ENCODE peak calls at places on chromosomes 5 and 9, in eight cellular contexts. K, F, J, I, P, E, A and Y are unnamed samples.
A peak's percentile ranks its signal among the peaks of the same experiment; 100 is the strongest.

GRCh38 chr5:181188700-181189362 is 16.2 kb downstream of the TRIM7 start:
- DNase-seq in K (peak; percentile 80), F (peak; percentile 82), J (peak; percentile 87), I (peak; percentile 66), P (no peak), E (no peak), A (peak; percentile 93), Y (peak; percentile 90)

GRCh38 chr5:43195670-43196265 is 3.7 kb downstream of the NIM1K start:
- DNase-seq in K (no peak), F (no peak), J (no peak), I (no peak), P (no peak), E (no peak), A (no peak), Y (no peak)

GRCh38 chr5:18745988-18746615 is 1111.8 kb downstream of the TAF11L14 start:
- DNase-seq in K (peak; percentile 88), F (no peak), J (no peak), I (no peak), P (peak; percentile 8), E (no peak), A (peak; percentile 79), Y (no peak)

GRCh38 chr9:130053504-130054427 is at the start of gene GPR107:
- DNase-seq in K (peak; percentile 61), F (peak; percentile 72), J (peak; percentile 74), I (peak; percentile 89), P (peak; percentile 48), E (no peak), A (peak; percentile 56), Y (peak; percentile 89)

GRCh38 chr9:126775926-126776325 is 28.9 kb upstream of the ZBTB43 start:
- DNase-seq in K (no peak), F (no peak), J (no peak), I (no peak), P (no peak), E (no peak), A (peak; percentile 14), Y (no peak)

GRCh38 chr5:143938230-143938629 is 126.3 kb downstream of the HMHB1 start:
- DNase-seq in K (no peak), F (no peak), J (no peak), I (no peak), P (no peak), E (no peak), A (no peak), Y (no peak)

GRCh38 chr9:102362463-102363138 is 624.2 kb upstream of the GRIN3A start:
- DNase-seq in K (no peak), F (no peak), J (no peak), I (no peak), P (no peak), E (no peak), A (no peak), Y (no peak)

GRCh38 chr9:129568560-129569505 is 52.1 kb downstream of the C9orf50 start:
- DNase-seq in K (no peak), F (peak; percentile 60), J (no peak), I (peak; percentile 56), P (no peak), E (no peak), A (no peak), Y (no peak)